ENCODE peak calls at places on chromosome 6, in eight cellular contexts. N, Y, D, Z, J, L, V and R are unnamed samples.

GRCh38 chr6:114747995-114748625 is 405.3 kb upstream of the HS3ST5 start:
- DNase-seq in V (no peak), Z (peak; percentile 73), N (peak; percentile 54), D (no peak), Y (peak; percentile 36), J (no peak), L (peak; percentile 47), R (peak; percentile 30)

GRCh38 chr6:89794324-89794723 is 25.3 kb downstream of the MDN1 start:
- DNase-seq in Y (peak; percentile 29), V (no peak), D (peak; percentile 38), N (no peak), Z (no peak), L (no peak), J (no peak), R (no peak)

GRCh38 chr6:42396720-42397119 is 55.0 kb downstream of the TRERF1 start:
- DNase-seq in Y (no peak), J (no peak), N (peak; percentile 36), V (no peak), L (no peak), Z (no peak), D (no peak), R (no peak)

GRCh38 chr6:31083742-31084354 is 28.5 kb downstream of the C6orf15 start:
- DNase-seq in V (no peak), D (no peak), N (peak; percentile 79), Z (peak; percentile 72), J (peak; percentile 29), L (no peak), Y (peak; percentile 68), R (peak; percentile 77)

GRCh38 chr6:13278184-13278583 is 50.2 kb downstream of the TBC1D7 start:
- DNase-seq in J (no peak), D (no peak), V (peak; percentile 85), Z (no peak), L (no peak), Y (no peak), N (peak; percentile 56), R (no peak)

GRCh38 chr6:136977075-136977474 is 55.0 kb downstream of the SLC35D3 start:
- DNase-seq in N (no peak), Z (no peak), D (no peak), V (no peak), L (no peak), J (no peak), Y (no peak), R (no peak)

GRCh38 chr6:170176621-170177382 is 114.1 kb downstream of the DLL1 start:
- DNase-seq in L (no peak), J (peak; percentile 43), V (peak; percentile 64), N (no peak), Z (no peak), Y (no peak), D (no peak), R (no peak)

GRCh38 chr6:111651185-111652034 is 45.7 kb upstream of the TRAF3IP2 start:
- DNase-seq in J (no peak), D (no peak), Y (no peak), V (no peak), L (no peak), N (no peak), Z (no peak), R (no peak)

GRCh38 chr6:149335924-149336323 is 18.4 kb downstream of the TAB2 start:
- DNase-seq in N (no peak), J (no peak), L (no peak), D (no peak), Y (no peak), Z (peak; percentile 67), V (no peak), R (peak; percentile 76)

GRCh38 chr6:83976037-83976755 is 57.4 kb upstream of the MRAP2 start:
- DNase-seq in N (no peak), J (no peak), D (no peak), V (no peak), Y (no peak), Z (no peak), L (no peak), R (no peak)

GRCh38 chr6:41191569-41191968 is 9.4 kb downstream of the TREML2 start:
- DNase-seq in V (peak; percentile 85), D (peak; percentile 37), N (peak; percentile 68), Y (no peak), J (no peak), L (no peak), Z (peak; percentile 41), R (peak; percentile 7)
- TF ChIP-seq CTCF in V (peak; percentile 25), D (peak; percentile 65), N (peak; percentile 79), Y (peak; percentile 59), J (no peak), L (peak; percentile 42), Z (peak; percentile 56), R (peak; percentile 39)

GRCh38 chr6:135877666-135878065 is 26.2 kb downstream of the PDE7B start:
- DNase-seq in V (no peak), J (no peak), Y (no peak), N (no peak), D (no peak), Z (no peak), L (no peak), R (no peak)

GRCh38 chr6:135883045-135883444 is 31.5 kb downstream of the PDE7B start:
- DNase-seq in Y (no peak), D (no peak), J (no peak), V (no peak), N (no peak), L (no peak), Z (no peak), R (no peak)

GRCh38 chr6:135876048-135876447 is 24.5 kb downstream of the PDE7B start:
- DNase-seq in N (no peak), J (no peak), D (no peak), Y (peak; percentile 8), Z (no peak), V (no peak), L (no peak), R (no peak)

GRCh38 chr6:135884136-135884535 is 32.6 kb downstream of the PDE7B start:
- DNase-seq in J (no peak), V (no peak), D (no peak), N (no peak), L (no peak), Y (no peak), Z (no peak), R (no peak)

GRCh38 chr6:135880066-135880972 is 28.8 kb downstream of the PDE7B start:
- DNase-seq in N (peak; percentile 60), D (peak; percentile 25), Z (peak; percentile 46), J (no peak), L (no peak), Y (peak; percentile 75), V (no peak), R (peak; percentile 65)
- H3K4me3 ChIP-seq in N (peak overlapping the region; percentile 8), D (peak overlapping the region; percentile 8), Z (peak overlapping the region; percentile 6), J (no peak overlapping the region), L (no peak overlapping the region), Y (peak overlapping the region; percentile 54), V (peak overlapping the region; percentile 14), R (peak overlapping the region; percentile 52)

GRCh38 chr6:35146453-35146852 is 5.3 kb upstream of the TCP11 start:
- DNase-seq in N (peak; percentile 76), Y (peak; percentile 38), Z (peak; percentile 68), V (no peak), D (no peak), L (peak; percentile 30), J (no peak), R (peak; percentile 55)
- TF ChIP-seq CTCF in N (peak; percentile 82), Y (peak; percentile 68), Z (peak; percentile 70), V (peak; percentile 8), D (peak; percentile 65), L (peak; percentile 52), J (no peak), R (peak; percentile 71)

DNA sequence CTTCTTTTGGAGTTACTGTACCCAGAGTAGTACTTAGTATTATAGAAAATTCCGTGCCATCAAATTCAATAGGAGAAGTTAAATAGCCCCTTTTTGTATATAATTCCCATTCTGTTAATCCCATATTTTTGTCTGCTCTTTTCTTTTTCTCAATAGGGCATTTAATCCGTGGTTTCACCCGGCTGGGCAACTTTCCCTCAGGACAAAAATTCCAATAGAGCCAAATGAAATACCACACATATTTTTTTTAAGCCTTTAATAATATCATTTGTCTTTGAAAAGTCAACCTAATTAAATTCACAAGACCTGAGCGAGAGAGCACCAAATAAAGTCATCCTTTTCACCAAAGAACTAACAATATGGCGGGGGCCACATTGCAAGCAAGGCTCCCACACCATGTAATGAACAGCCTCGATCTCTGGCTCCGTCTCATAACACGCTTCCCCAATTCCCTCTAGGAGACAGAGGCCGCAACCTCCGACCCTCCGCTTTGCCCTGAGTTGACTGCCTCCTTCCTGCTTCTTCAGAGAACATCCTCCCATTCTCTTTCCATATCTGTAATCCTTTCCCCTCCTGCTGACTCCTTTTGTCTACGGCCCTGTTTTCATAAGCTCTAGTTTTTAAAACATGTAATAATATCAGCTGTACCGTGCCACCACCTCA is 13.6 kb downstream of the NHSL1 start:
- DNase-seq in Y (no peak), D (no peak), L (no peak), J (no peak), V (no peak), N (no peak), Z (no peak), R (no peak)
- H3K4me3 ChIP-seq in Y (no peak overlapping the region), D (no peak overlapping the region), L (no peak overlapping the region), J (no peak overlapping the region), V (no peak overlapping the region), N (no peak overlapping the region), Z (no peak overlapping the region), R (no peak overlapping the region)

DNA sequence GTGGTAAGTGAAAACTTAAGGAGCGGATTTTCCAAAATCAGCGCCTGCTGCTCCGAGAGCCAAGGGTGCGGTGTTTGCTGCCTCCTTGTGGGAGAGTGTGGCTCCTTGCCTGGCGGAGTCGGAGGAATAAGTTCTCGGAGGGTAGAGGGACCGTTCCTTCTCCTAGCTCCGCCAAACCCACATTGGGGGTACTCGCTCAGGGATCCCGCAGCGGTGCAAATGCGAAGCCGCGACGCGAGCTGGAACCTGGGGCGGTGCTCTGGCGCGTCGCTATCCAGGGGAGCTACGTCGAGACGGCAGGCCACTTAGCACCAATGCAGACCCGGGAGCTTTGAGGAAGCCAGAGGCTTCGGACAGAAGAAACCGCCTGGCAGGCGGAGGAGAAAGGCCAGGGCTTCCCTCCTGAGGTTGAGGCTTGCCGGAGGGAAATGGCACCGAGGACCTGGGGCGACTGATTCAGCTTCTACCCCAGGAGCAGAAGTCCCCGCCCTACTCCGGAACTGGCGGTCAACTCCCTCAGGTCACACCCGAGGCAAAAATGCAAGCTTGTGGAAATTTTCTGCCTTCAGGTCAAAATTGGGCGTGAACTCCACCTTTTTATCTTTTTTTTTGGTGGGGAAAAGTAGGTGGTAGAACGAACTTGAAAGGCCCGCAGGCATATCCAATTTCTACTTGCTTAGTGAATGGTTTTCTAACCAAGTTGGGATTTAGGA is 5.7 kb upstream of the DDX43 start:
- DNase-seq in J (peak; percentile 22), Z (peak; percentile 67), Y (no peak), D (peak; percentile 61), N (peak; percentile 93), V (peak; percentile 87), L (peak; percentile 27), R (peak; percentile 56)
- TF ChIP-seq CTCF in J (no peak), Z (peak; percentile 77), Y (peak; percentile 32), D (peak; percentile 54), N (peak; percentile 64), V (no peak), L (peak; percentile 43), R (peak; percentile 84)